ENCODE peak calls at places on chromosomes 3 and 15, in ten cellular contexts. One of them, this sample, is unnamed.

GRCh38 chr15:55279746-55280351 is 9.8 kb downstream of the RAB27A start:
- DNase-seq in natural killer cell: peak
- DNase-seq in T-helper 2 cell: peak
- DNase-seq in Right ventricle myocardium superior: no peak
- DNase-seq in HT1080: peak
- DNase-seq in AG20443: peak
- DNase-seq in HEK293T: no peak
- DNase-seq in adipocyte: peak
- DNase-seq in NCI-H1105 treated with DMSO at 0.1 percent for 48 hours: no peak
- DNase-seq in NAMALWA: no peak
- DNase-seq in this sample: peak

GRCh38 chr3:191383104-191383503 is 52.8 kb upstream of the UTS2B start:
- DNase-seq in natural killer cell: no peak
- DNase-seq in T-helper 2 cell: no peak
- DNase-seq in Right ventricle myocardium superior: no peak
- DNase-seq in HT1080: no peak
- DNase-seq in AG20443: peak
- DNase-seq in HEK293T: no peak
- DNase-seq in adipocyte: peak
- DNase-seq in NCI-H1105 treated with DMSO at 0.1 percent for 48 hours: no peak
- DNase-seq in NAMALWA: no peak
- DNase-seq in this sample: peak

GRCh38 chr3:130384547-130384946 is 39.1 kb downstream of the COL6A5 start:
- DNase-seq in natural killer cell: no peak
- DNase-seq in T-helper 2 cell: no peak
- DNase-seq in Right ventricle myocardium superior: no peak
- DNase-seq in HT1080: no peak
- DNase-seq in AG20443: no peak
- DNase-seq in HEK293T: no peak
- DNase-seq in adipocyte: no peak
- DNase-seq in NCI-H1105 treated with DMSO at 0.1 percent for 48 hours: no peak
- DNase-seq in NAMALWA: no peak
- DNase-seq in this sample: no peak

GRCh38 chr3:171817074-171817748 is 6.9 kb upstream of the PLD1 start:
- DNase-seq in natural killer cell: no peak
- DNase-seq in T-helper 2 cell: no peak
- DNase-seq in Right ventricle myocardium superior: no peak
- DNase-seq in HT1080: no peak
- DNase-seq in AG20443: no peak
- DNase-seq in HEK293T: no peak
- DNase-seq in adipocyte: no peak
- DNase-seq in NCI-H1105 treated with DMSO at 0.1 percent for 48 hours: no peak
- DNase-seq in NAMALWA: no peak
- DNase-seq in this sample: peak

GRCh38 chr3:100159564-100160153 is 45.4 kb upstream of the FILIP1L start:
- DNase-seq in natural killer cell: no peak
- DNase-seq in T-helper 2 cell: no peak
- DNase-seq in Right ventricle myocardium superior: no peak
- DNase-seq in HT1080: peak
- DNase-seq in AG20443: peak
- DNase-seq in HEK293T: no peak
- DNase-seq in adipocyte: peak
- DNase-seq in NCI-H1105 treated with DMSO at 0.1 percent for 48 hours: no peak
- DNase-seq in NAMALWA: no peak
- DNase-seq in this sample: peak

GRCh38 chr15:63530235-63530634 is 25.8 kb downstream of the USP3 start:
- DNase-seq in natural killer cell: no peak
- DNase-seq in T-helper 2 cell: no peak
- DNase-seq in Right ventricle myocardium superior: no peak
- DNase-seq in HT1080: no peak
- DNase-seq in AG20443: no peak
- DNase-seq in HEK293T: no peak
- DNase-seq in adipocyte: no peak
- DNase-seq in NCI-H1105 treated with DMSO at 0.1 percent for 48 hours: no peak
- DNase-seq in NAMALWA: no peak
- DNase-seq in this sample: no peak

GRCh38 chr3:169660709-169661566 is 2.6 kb downstream of the MECOM start:
- DNase-seq in natural killer cell: no peak
- DNase-seq in T-helper 2 cell: no peak
- DNase-seq in Right ventricle myocardium superior: peak
- DNase-seq in HT1080: no peak
- DNase-seq in AG20443: no peak
- DNase-seq in HEK293T: no peak
- DNase-seq in adipocyte: peak
- DNase-seq in NCI-H1105 treated with DMSO at 0.1 percent for 48 hours: no peak
- DNase-seq in NAMALWA: no peak
- DNase-seq in this sample: no peak

GRCh38 chr15:37053070-37053653 is 47.2 kb downstream of the MEIS2 start:
- DNase-seq in natural killer cell: no peak
- DNase-seq in T-helper 2 cell: no peak
- DNase-seq in Right ventricle myocardium superior: no peak
- DNase-seq in HT1080: no peak
- DNase-seq in AG20443: no peak
- DNase-seq in HEK293T: no peak
- DNase-seq in adipocyte: no peak
- DNase-seq in NCI-H1105 treated with DMSO at 0.1 percent for 48 hours: no peak
- DNase-seq in NAMALWA: no peak
- DNase-seq in this sample: no peak

GRCh38 chr15:90603893-90604292 is 74.2 kb downstream of the CRTC3 start:
- DNase-seq in natural killer cell: peak
- DNase-seq in T-helper 2 cell: no peak
- DNase-seq in Right ventricle myocardium superior: peak
- DNase-seq in HT1080: peak
- DNase-seq in AG20443: peak
- DNase-seq in HEK293T: no peak
- DNase-seq in adipocyte: peak
- DNase-seq in NCI-H1105 treated with DMSO at 0.1 percent for 48 hours: no peak
- DNase-seq in NAMALWA: peak
- DNase-seq in this sample: peak

This sample was measured in fibroblast of villous mesenchyme.